ENCODE peak calls at places on chromosomes 2 and 18, in four cellular contexts. T is central memory CD4-positive, alpha-beta T cell; F is MM.1S; C is upper lobe of right lung. Z is an unnamed sample.

GRCh38 chr18:76419811-76420210 is 75.2 kb downstream of the ZNF516 start:
- DNase-seq in T (no peak), F (no peak), C (no peak), Z (no peak)

GRCh38 chr2:207216454-207216853 is 50.7 kb upstream of the KLF7 start:
- DNase-seq in T (no peak), F (no peak), C (no peak), Z (no peak)

GRCh38 chr2:177577075-177577474 is 184.5 kb downstream of the AGPS start:
- DNase-seq in T (no peak), F (no peak), C (no peak), Z (no peak)

GRCh38 chr2:69088471-69088870 is 75.5 kb downstream of the ANTXR1 start:
- DNase-seq in T (no peak), F (no peak), C (no peak), Z (no peak)

GRCh38 chr18:6058941-6059340 is 163.6 kb upstream of the TMEM200C start:
- DNase-seq in T (no peak), F (no peak), C (no peak), Z (no peak)

GRCh38 chr2:178279142-178279541 is 84.8 kb downstream of the OSBPL6 start:
- DNase-seq in T (no peak), F (no peak), C (no peak), Z (no peak)

GRCh38 chr18:2976218-2976617 is 36.7 kb downstream of the LPIN2 start:
- DNase-seq in T (no peak), F (no peak), C (no peak), Z (no peak)

GRCh38 chr2:191617589-191617988 is 60.3 kb upstream of the NABP1 start:
- DNase-seq in T (peak), F (peak), C (no peak), Z (no peak)

GRCh38 chr18:11154369-11154982 is 5.1 kb upstream of the PIEZO2 start:
- DNase-seq in T (no peak), F (peak), C (no peak), Z (no peak)

Z was measured in chondrocyte.